ENCODE peak calls at places on chromosome 9, in six cellular contexts. C, M, Z, S, F and V are unnamed samples.

GRCh38 chr9:125343518-125344284 is 82.1 kb downstream of the GAPVD1 start:
- DNase-seq in C (no peak), M (peak), Z (no peak), S (no peak), F (no peak), V (peak)

GRCh38 chr9:137545123-137545522 is 5.1 kb downstream of the PNPLA7 start:
- DNase-seq in C (no peak), M (no peak), Z (no peak), S (no peak), F (no peak), V (no peak)

GRCh38 chr9:92947268-92948031 is at the start of gene FGD3:
- DNase-seq in C (peak), M (peak), Z (no peak), S (no peak), F (peak), V (no peak)

GRCh38 chr9:131475111-131475955 is 27.4 kb upstream of the POMT1 start:
- DNase-seq in C (no peak), M (no peak), Z (no peak), S (no peak), F (no peak), V (no peak)

GRCh38 chr9:116345817-116346216 is 192.2 kb downstream of the PAPPA start:
- DNase-seq in C (no peak), M (no peak), Z (no peak), S (no peak), F (no peak), V (no peak)

GRCh38 chr9:122498883-122499288 is 11.7 kb upstream of the OR1J2 start:
- DNase-seq in C (no peak), M (peak), Z (peak), S (no peak), F (no peak), V (peak)

GRCh38 chr9:135961811-135962695 is 880 bp upstream of the UBAC1 start:
- DNase-seq in C (no peak), M (peak), Z (no peak), S (no peak), F (no peak), V (no peak)

GRCh38 chr9:134056483-134057310 is 11.1 kb downstream of the BRD3 start:
- DNase-seq in C (no peak), M (no peak), Z (no peak), S (no peak), F (no peak), V (no peak)

GRCh38 chr9:23850242-23851023 is 24.4 kb upstream of the ELAVL2 start:
- DNase-seq in C (no peak), M (peak), Z (no peak), S (no peak), F (no peak), V (no peak)

GRCh38 chr9:75599249-75599648 is 291.2 kb upstream of the PCSK5 start:
- DNase-seq in C (no peak), M (peak), Z (no peak), S (no peak), F (no peak), V (no peak)

GRCh38 chr9:113675475-113675941 is 200.6 kb upstream of the ZNF618 start:
- DNase-seq in C (no peak), M (no peak), Z (peak), S (no peak), F (no peak), V (peak)

GRCh38 chr9:122218885-122219855 is 9.6 kb downstream of the LHX6 start:
- DNase-seq in C (no peak), M (no peak), Z (no peak), S (no peak), F (no peak), V (no peak)

GRCh38 chr9:109010676-109011655 is 2.3 kb downstream of the CTNNAL1 start:
- DNase-seq in C (peak), M (peak), Z (peak), S (no peak), F (peak), V (no peak)

GRCh38 chr9:114421147-114421546 is 33.4 kb upstream of the AKNA start:
- DNase-seq in C (no peak), M (no peak), Z (no peak), S (no peak), F (no peak), V (no peak)

GRCh38 chr9:30732060-30732459 is 1652.4 kb upstream of the ACO1 start:
- DNase-seq in C (no peak), M (no peak), Z (no peak), S (no peak), F (no peak), V (no peak)

GRCh38 chr9:105413486-105414068 is 34.3 kb upstream of the FSD1L start:
- DNase-seq in C (no peak), M (peak), Z (peak), S (no peak), F (no peak), V (peak)

GRCh38 chr9:17116400-17116837 is 18.4 kb upstream of the CNTLN start:
- DNase-seq in C (no peak), M (peak), Z (no peak), S (no peak), F (no peak), V (peak)

GRCh38 chr9:105399117-105399516 is 48.7 kb upstream of the FSD1L start:
- DNase-seq in C (no peak), M (no peak), Z (no peak), S (no peak), F (no peak), V (no peak)

GRCh38 chr9:109168170-109168569 is 1.1 kb upstream of the FRRS1L start:
- DNase-seq in C (no peak), M (no peak), Z (no peak), S (no peak), F (no peak), V (no peak)

GRCh38 chr9:38172601-38173000 is 103.6 kb upstream of the SHB start:
- DNase-seq in C (no peak), M (peak), Z (no peak), S (no peak), F (no peak), V (no peak)

GRCh38 chr9:96186601-96187011 is 115.4 kb downstream of the HSD17B3 start:
- DNase-seq in C (no peak), M (no peak), Z (peak), S (no peak), F (no peak), V (peak)

GRCh38 chr9:36781532-36781931 is 208.8 kb downstream of the MELK start:
- DNase-seq in C (no peak), M (no peak), Z (no peak), S (no peak), F (no peak), V (no peak)

GRCh38 chr9:124190761-124191160 is 67.0 kb upstream of the NEK6 start:
- DNase-seq in C (no peak), M (no peak), Z (no peak), S (no peak), F (no peak), V (peak)

GRCh38 chr9:79662553-79662956 is 90.8 kb downstream of the TLE4 start:
- DNase-seq in C (no peak), M (peak), Z (no peak), S (no peak), F (no peak), V (no peak)

GRCh38 chr9:137312852-137313325 is 10.8 kb upstream of the NRARP start:
- DNase-seq in C (no peak), M (no peak), Z (no peak), S (no peak), F (no peak), V (no peak)

GRCh38 chr9:76610009-76610352 is 151.0 kb downstream of the GCNT1 start:
- DNase-seq in C (no peak), M (no peak), Z (no peak), S (no peak), F (no peak), V (no peak)

GRCh38 chr9:80503692-80504400 is 932.1 kb downstream of the TLE4 start:
- DNase-seq in C (no peak), M (no peak), Z (no peak), S (no peak), F (no peak), V (no peak)

GRCh38 chr9:81370650-81371049 is 318.7 kb downstream of the TLE1 start:
- DNase-seq in C (no peak), M (peak), Z (no peak), S (no peak), F (no peak), V (no peak)

GRCh38 chr9:93093081-93093448 is 3.0 kb upstream of the CARD19 start:
- DNase-seq in C (no peak), M (no peak), Z (no peak), S (no peak), F (no peak), V (no peak)

GRCh38 chr9:20551236-20551635 is 71.1 kb downstream of the MLLT3 start:
- DNase-seq in C (no peak), M (no peak), Z (no peak), S (no peak), F (no peak), V (no peak)

GRCh38 chr9:106670418-106670817 is 192.5 kb upstream of the ZNF462 start:
- DNase-seq in C (no peak), M (no peak), Z (no peak), S (no peak), F (no peak), V (no peak)

GRCh38 chr9:110427497-110428104 is 89.9 kb upstream of the TXNDC8 start:
- DNase-seq in C (no peak), M (peak), Z (peak), S (no peak), F (no peak), V (no peak)

GRCh38 chr9:90998573-90998972 is 197.0 kb downstream of the SYK start:
- DNase-seq in C (no peak), M (no peak), Z (no peak), S (no peak), F (no peak), V (no peak)